ENCODE peak calls at places on chromosome 22, in seven cellular contexts. T, P, N, H, Q, D and O are unnamed samples.
A peak's percentile ranks its signal among the peaks of the same experiment; 100 is the strongest.

GRCh38 chr22:33357894-33358440 is 299.8 kb upstream of the SYN3 start:
- DNase-seq in T (no peak), P (no peak), N (no peak), H (no peak), Q (no peak), D (no peak), O (peak; percentile 13)

GRCh38 chr22:42959472-42960145 is 55.3 kb downstream of the PACSIN2 start:
- DNase-seq in T (peak; percentile 58), P (no peak), N (peak; percentile 64), H (peak; percentile 62), Q (peak; percentile 74), D (no peak), O (no peak)

GRCh38 chr22:28019881-28020861 is 101.1 kb upstream of the PITPNB start:
- DNase-seq in T (peak; percentile 71), P (peak; percentile 66), N (peak; percentile 89), H (peak; percentile 68), Q (peak; percentile 66), D (peak; percentile 7), O (peak; percentile 44)

GRCh38 chr22:44192098-44192810 is 11.5 kb downstream of the PARVG start:
- DNase-seq in T (no peak), P (peak; percentile 56), N (peak; percentile 70), H (no peak), Q (peak; percentile 27), D (no peak), O (no peak)

GRCh38 chr22:49724893-49725489 is 102.7 kb downstream of the BRD1 start:
- DNase-seq in T (peak; percentile 64), P (peak; percentile 79), N (peak; percentile 93), H (peak; percentile 46), Q (peak; percentile 11), D (peak; percentile 41), O (peak; percentile 50)

GRCh38 chr22:38843716-38844660 is at the start of gene NPTXR:
- DNase-seq in T (peak; percentile 52), P (peak; percentile 55), N (peak; percentile 90), H (peak; percentile 36), Q (no peak), D (no peak), O (peak; percentile 41)

GRCh38 chr22:41369837-41370236 is 11.9 kb upstream of the TEF start:
- DNase-seq in T (no peak), P (no peak), N (no peak), H (no peak), Q (no peak), D (no peak), O (no peak)

GRCh38 chr22:40236131-40236665 is 58.5 kb downstream of the TNRC6B start:
- DNase-seq in T (no peak), P (no peak), N (no peak), H (no peak), Q (no peak), D (no peak), O (no peak)

GRCh38 chr22:40512426-40513136 is 123.9 kb downstream of the MRTFA start:
- DNase-seq in T (no peak), P (no peak), N (no peak), H (no peak), Q (peak; percentile 100), D (no peak), O (no peak)

GRCh38 chr22:31944700-31945477 is 554 bp downstream of the YWHAH start:
- DNase-seq in T (peak; percentile 71), P (peak; percentile 63), N (peak; percentile 82), H (peak; percentile 60), Q (no peak), D (no peak), O (no peak)

GRCh38 chr22:49301398-49302149 is 526.1 kb downstream of the BRD1 start:
- DNase-seq in T (peak; percentile 13), P (no peak), N (no peak), H (no peak), Q (no peak), D (no peak), O (no peak)